ENCODE peak calls at places on chromosomes 6 and 20, in nine cellular contexts. M, D, Q, O, A, N, W, P and U are unnamed samples.

GRCh38 chr6:14241255-14242070 is 123.9 kb downstream of the CD83 start:
- DNase-seq in M (no peak), D (no peak), Q (no peak), O (no peak), A (no peak), N (no peak), W (no peak), P (no peak), U (no peak)

GRCh38 chr20:4876301-4876700 is 125.0 kb downstream of the SLC23A2 start:
- DNase-seq in M (no peak), D (no peak), Q (no peak), O (no peak), A (no peak), N (no peak), W (no peak), P (no peak), U (no peak)

GRCh38 chr6:33840064-33840926 is 36.5 kb upstream of the MLN start:
- DNase-seq in M (no peak), D (peak; percentile 87), Q (no peak), O (peak; percentile 29), A (no peak), N (peak; percentile 85), W (peak; percentile 91), P (peak; percentile 38), U (peak; percentile 44)

GRCh38 chr20:35166242-35166830 is 5.5 kb upstream of the PROCR start:
- DNase-seq in M (no peak), D (no peak), Q (no peak), O (no peak), A (no peak), N (no peak), W (no peak), P (no peak), U (peak; percentile 23)

GRCh38 chr6:44855562-44856494 is 468.3 kb downstream of the CDC5L start:
- DNase-seq in M (no peak), D (peak; percentile 75), Q (no peak), O (no peak), A (no peak), N (peak; percentile 1), W (peak; percentile 86), P (no peak), U (no peak)

GRCh38 chr6:105432797-105433196 is 29.9 kb upstream of the PREP start:
- DNase-seq in M (no peak), D (peak; percentile 58), Q (no peak), O (peak; percentile 85), A (no peak), N (peak; percentile 46), W (peak; percentile 79), P (no peak), U (no peak)

GRCh38 chr20:9516658-9516987 is 2.2 kb downstream of the LAMP5 start:
- DNase-seq in M (no peak), D (no peak), Q (no peak), O (no peak), A (no peak), N (no peak), W (no peak), P (no peak), U (no peak)

GRCh38 chr20:17951323-17951722 is 17.3 kb downstream of the SNX5 start:
- DNase-seq in M (no peak), D (no peak), Q (no peak), O (no peak), A (no peak), N (no peak), W (no peak), P (no peak), U (no peak)

GRCh38 chr6:130843575-130844320 is 16.5 kb downstream of the SMLR1 start:
- DNase-seq in M (no peak), D (peak; percentile 4), Q (no peak), O (peak; percentile 14), A (no peak), N (no peak), W (peak; percentile 50), P (peak; percentile 36), U (no peak)

GRCh38 chr20:24965065-24965919 is 16.2 kb downstream of the CST7 start:
- DNase-seq in M (no peak), D (no peak), Q (no peak), O (no peak), A (no peak), N (no peak), W (no peak), P (no peak), U (peak; percentile 6)

GRCh38 chr20:60037120-60037499 is 78.9 kb downstream of the CDH26 start:
- DNase-seq in M (no peak), D (no peak), Q (no peak), O (no peak), A (no peak), N (no peak), W (peak; percentile 39), P (peak; percentile 43), U (no peak)

GRCh38 chr6:18978330-18979128 is 591.4 kb downstream of the RNF144B start:
- DNase-seq in M (no peak), D (no peak), Q (no peak), O (peak; percentile 58), A (no peak), N (no peak), W (peak; percentile 28), P (peak; percentile 82), U (peak; percentile 29)

GRCh38 chr6:124947821-124948451 is 14.3 kb upstream of the RNF217 start:
- DNase-seq in M (no peak), D (no peak), Q (no peak), O (peak; percentile 66), A (no peak), N (no peak), W (peak; percentile 13), P (no peak), U (no peak)

GRCh38 chr6:90538651-90539050 is 48.2 kb downstream of the MAP3K7 start:
- DNase-seq in M (no peak), D (no peak), Q (no peak), O (peak; percentile 29), A (no peak), N (no peak), W (peak; percentile 53), P (no peak), U (peak; percentile 12)

GRCh38 chr6:140744648-140745320 is 1370.3 kb upstream of the CITED2 start:
- DNase-seq in M (no peak), D (peak; percentile 22), Q (no peak), O (peak; percentile 11), A (no peak), N (no peak), W (peak; percentile 76), P (no peak), U (peak; percentile 52)

GRCh38 chr6:122798099-122798641 is 9.1 kb downstream of the SMPDL3A start:
- DNase-seq in M (no peak), D (peak; percentile 74), Q (no peak), O (no peak), A (no peak), N (no peak), W (peak; percentile 85), P (peak; percentile 13), U (peak; percentile 85)

GRCh38 chr6:7723041-7723447 is 2.9 kb upstream of the BMP6 start:
- DNase-seq in M (peak; percentile 16), D (no peak), Q (peak; percentile 48), O (no peak), A (peak; percentile 23), N (peak; percentile 65), W (peak; percentile 85), P (peak; percentile 71), U (peak; percentile 86)

GRCh38 chr20:46058656-46059281 is 29.8 kb downstream of the SLC12A5 start:
- DNase-seq in M (no peak), D (no peak), Q (no peak), O (no peak), A (no peak), N (no peak), W (no peak), P (no peak), U (no peak)

GRCh38 chr6:42555477-42556457 is 8.1 kb upstream of the UBR2 start:
- DNase-seq in M (no peak), D (no peak), Q (no peak), O (no peak), A (no peak), N (no peak), W (no peak), P (no peak), U (no peak)

GRCh38 chr6:87122477-87122876 is 27.6 kb upstream of the CGA start:
- DNase-seq in M (no peak), D (no peak), Q (no peak), O (no peak), A (no peak), N (no peak), W (no peak), P (no peak), U (no peak)

GRCh38 chr6:6810727-6811126 is 222.2 kb downstream of the LY86 start:
- DNase-seq in M (no peak), D (no peak), Q (no peak), O (no peak), A (no peak), N (no peak), W (no peak), P (no peak), U (no peak)

GRCh38 chr6:103327079-103327478 is 1532.6 kb downstream of the HACE1 start:
- DNase-seq in M (no peak), D (no peak), Q (no peak), O (no peak), A (no peak), N (no peak), W (no peak), P (no peak), U (no peak)

GRCh38 chr6:13978787-13979186 is 54.0 kb downstream of the RNF182 start:
- DNase-seq in M (no peak), D (no peak), Q (no peak), O (no peak), A (no peak), N (no peak), W (no peak), P (no peak), U (no peak)

GRCh38 chr20:51360451-51361230 is 181.9 kb downstream of the NFATC2 start:
- DNase-seq in M (no peak), D (peak; percentile 99), Q (no peak), O (peak; percentile 86), A (no peak), N (peak; percentile 96), W (peak; percentile 100), P (no peak), U (no peak)

GRCh38 chr6:112691289-112691688 is 344.2 kb downstream of the RFPL4B start:
- DNase-seq in M (no peak), D (peak; percentile 79), Q (no peak), O (peak; percentile 64), A (no peak), N (peak; percentile 37), W (peak; percentile 62), P (no peak), U (no peak)

GRCh38 chr6:44569931-44570385 is 182.5 kb downstream of the CDC5L start:
- DNase-seq in M (no peak), D (no peak), Q (no peak), O (no peak), A (no peak), N (no peak), W (peak; percentile 61), P (no peak), U (peak; percentile 30)

GRCh38 chr20:3539708-3540107 is 68.9 kb downstream of the ATRN start:
- DNase-seq in M (no peak), D (no peak), Q (no peak), O (no peak), A (no peak), N (no peak), W (no peak), P (no peak), U (no peak)

GRCh38 chr6:142950291-142950690 is 5.3 kb upstream of the HIVEP2 start:
- DNase-seq in M (no peak), D (no peak), Q (no peak), O (no peak), A (no peak), N (no peak), W (no peak), P (no peak), U (no peak)

GRCh38 chr6:150149146-150149545 is 6.3 kb downstream of the PPP1R14C start:
- DNase-seq in M (no peak), D (no peak), Q (no peak), O (no peak), A (no peak), N (no peak), W (no peak), P (no peak), U (no peak)

GRCh38 chr20:19974621-19975435 is 42.3 kb upstream of the NAA20 start:
- DNase-seq in M (no peak), D (peak; percentile 92), Q (peak; percentile 61), O (peak; percentile 93), A (no peak), N (peak; percentile 93), W (peak; percentile 96), P (peak; percentile 78), U (peak; percentile 79)

GRCh38 chr20:17533396-17533795 is 2.2 kb upstream of the BFSP1 start:
- DNase-seq in M (no peak), D (peak; percentile 24), Q (no peak), O (no peak), A (no peak), N (no peak), W (peak; percentile 48), P (peak; percentile 14), U (peak; percentile 23)